ENCODE peak calls at places on chromosomes 5 and 9, in nine cellular contexts. Q is endodermal cell; K is stimulated activated CD4-positive, alpha-beta T cell treated with anti-CD3 and anti-CD28 coated beads, Interleukin-12 subunit alpha, Interleukin-12 subunit beta, amount 100 ng/mL, for 48 hours; D is T-helper 2 cell; L is Right ventricle myocardium superior; Y is M059J; Z is occipital lobe; O is HS-5; F is glutamatergic neuron. A is an unnamed sample.

GRCh38 chr5:179908528-179908927 is 831 bp upstream of the TBC1D9B start:
- DNase-seq in Q (peak), K (no peak), D (no peak), L (no peak), Y (no peak), Z (no peak), O (no peak), F (peak), A (no peak)

GRCh38 chr9:16664211-16664610 is 206.3 kb downstream of the BNC2 start:
- DNase-seq in Q (no peak), K (no peak), D (no peak), L (no peak), Y (peak), Z (no peak), O (no peak), F (no peak), A (no peak)

GRCh38 chr5:39716532-39716971 is 291.8 kb upstream of the DAB2 start:
- DNase-seq in Q (peak), K (peak), D (no peak), L (no peak), Y (peak), Z (no peak), O (peak), F (peak), A (no peak)

GRCh38 chr9:116653580-116654355 is 33.3 kb upstream of the TRIM32 start:
- DNase-seq in Q (no peak), K (no peak), D (no peak), L (no peak), Y (peak), Z (no peak), O (no peak), F (no peak), A (no peak)

GRCh38 chr9:18718393-18718792 is 244.4 kb downstream of the ADAMTSL1 start:
- DNase-seq in Q (no peak), K (no peak), D (no peak), L (no peak), Y (no peak), Z (no peak), O (no peak), F (no peak), A (no peak)

GRCh38 chr9:89593776-89594427 is 10.9 kb upstream of the GADD45G start:
- DNase-seq in Q (peak), K (peak), D (peak), L (peak), Y (peak), Z (no peak), O (no peak), F (peak), A (peak)

GRCh38 chr5:35246928-35247644 is 16.8 kb upstream of the PRLR start:
- DNase-seq in Q (no peak), K (no peak), D (no peak), L (peak), Y (peak), Z (no peak), O (no peak), F (no peak), A (no peak)

GRCh38 chr5:86880785-86881492 is 263.2 kb downstream of the COX7C start:
- DNase-seq in Q (peak), K (peak), D (no peak), L (no peak), Y (peak), Z (peak), O (peak), F (peak), A (no peak)

GRCh38 chr5:124504081-124504916 is 242.1 kb downstream of the ZNF608 start:
- DNase-seq in Q (no peak), K (no peak), D (no peak), L (no peak), Y (peak), Z (no peak), O (no peak), F (no peak), A (no peak)

GRCh38 chr9:83466877-83467276 is 71.3 kb downstream of the FRMD3 start:
- DNase-seq in Q (no peak), K (no peak), D (no peak), L (no peak), Y (no peak), Z (no peak), O (no peak), F (no peak), A (no peak)

GRCh38 chr5:176402684-176403083 is 13.7 kb downstream of the CLTB start:
- DNase-seq in Q (no peak), K (no peak), D (no peak), L (no peak), Y (no peak), Z (no peak), O (no peak), F (no peak), A (no peak)

GRCh38 chr5:116652196-116652729 is 77.6 kb upstream of the SEMA6A start:
- DNase-seq in Q (peak), K (no peak), D (no peak), L (peak), Y (peak), Z (peak), O (no peak), F (peak), A (no peak)

GRCh38 chr5:96090205-96090604 is 128.6 kb upstream of the ELL2 start:
- DNase-seq in Q (no peak), K (no peak), D (no peak), L (no peak), Y (peak), Z (no peak), O (no peak), F (peak), A (no peak)

GRCh38 chr5:150398432-150399157 is 14.1 kb downstream of the CD74 start:
- DNase-seq in Q (peak), K (no peak), D (no peak), L (no peak), Y (no peak), Z (no peak), O (no peak), F (no peak), A (no peak)

GRCh38 chr9:108291586-108291932 is 564.2 kb downstream of the ACTL7B start:
- DNase-seq in Q (no peak), K (no peak), D (no peak), L (no peak), Y (no peak), Z (no peak), O (no peak), F (no peak), A (no peak)

GRCh38 chr5:111271885-111272284 is 47.7 kb downstream of the CAMK4 start:
- DNase-seq in Q (no peak), K (no peak), D (no peak), L (no peak), Y (peak), Z (no peak), O (no peak), F (no peak), A (no peak)

GRCh38 chr5:67221487-67222242 is 25.1 kb upstream of the CD180 start:
- DNase-seq in Q (no peak), K (peak), D (peak), L (peak), Y (no peak), Z (no peak), O (no peak), F (no peak), A (peak)

GRCh38 chr9:121863931-121864330 is 212.5 kb downstream of the DAB2IP start:
- DNase-seq in Q (no peak), K (no peak), D (no peak), L (no peak), Y (peak), Z (no peak), O (no peak), F (no peak), A (no peak)

GRCh38 chr5:683619-684481 is 9.3 kb downstream of the TPPP start:
- DNase-seq in Q (peak), K (no peak), D (no peak), L (peak), Y (no peak), Z (no peak), O (no peak), F (peak), A (no peak)

GRCh38 chr5:67153292-67153691 is 43.3 kb downstream of the CD180 start:
- DNase-seq in Q (no peak), K (no peak), D (no peak), L (no peak), Y (no peak), Z (no peak), O (no peak), F (no peak), A (no peak)

GRCh38 chr5:143685416-143685815 is 126.5 kb upstream of the HMHB1 start:
- DNase-seq in Q (no peak), K (no peak), D (no peak), L (no peak), Y (no peak), Z (no peak), O (no peak), F (no peak), A (no peak)

GRCh38 chr9:2281031-2281802 is 266.1 kb downstream of the SMARCA2 start:
- DNase-seq in Q (peak), K (no peak), D (no peak), L (no peak), Y (peak), Z (no peak), O (no peak), F (no peak), A (no peak)

GRCh38 chr5:35135239-35135700 is 87.5 kb upstream of the AGXT2 start:
- DNase-seq in Q (no peak), K (no peak), D (no peak), L (no peak), Y (no peak), Z (no peak), O (no peak), F (no peak), A (no peak)

GRCh38 chr9:132210472-132211145 is 48.8 kb downstream of the NTNG2 start:
- DNase-seq in Q (no peak), K (no peak), D (no peak), L (no peak), Y (peak), Z (no peak), O (no peak), F (no peak), A (no peak)

GRCh38 chr9:104144336-104144735 is 50.2 kb downstream of the SMC2 start:
- DNase-seq in Q (no peak), K (no peak), D (no peak), L (no peak), Y (peak), Z (no peak), O (no peak), F (no peak), A (no peak)

GRCh38 chr9:76394896-76395244 is 644 bp upstream of the RFK start:
- DNase-seq in Q (peak), K (peak), D (peak), L (peak), Y (peak), Z (peak), O (no peak), F (peak), A (peak)

GRCh38 chr5:31993182-31993961 is 180.7 kb downstream of the GOLPH3 start:
- DNase-seq in Q (no peak), K (no peak), D (no peak), L (no peak), Y (peak), Z (no peak), O (peak), F (no peak), A (no peak)

GRCh38 chr9:93672622-93673270 is 96.4 kb downstream of the PHF2 start:
- DNase-seq in Q (no peak), K (no peak), D (no peak), L (no peak), Y (no peak), Z (no peak), O (no peak), F (no peak), A (no peak)

A was measured in activated T-helper 9 cell treated with anti-CD3 and anti-CD28 coated beads, Interleukin-2, amount 50 U/mL, for 16 hours.